ENCODE peak calls at places on chromosomes 13 and 19, in seven cellular contexts. Z is putamen, R is HTR-8/SVneo, M is MV-4-11, O is GM12891, Q is NCI-H1930, I is cardiac septum. T is an unnamed sample.
A peak's percentile ranks its signal among the peaks of the same experiment; 100 is the strongest.

GRCh38 chr19:6828698-6829633 is 56.5 kb downstream of the VAV1 start:
- DNase-seq in I (no peak), Z (no peak), O (peak; percentile 64), Q (peak; percentile 15), M (peak; percentile 70), R (no peak), T (no peak)

GRCh38 chr13:99929866-99930265 is 41.7 kb downstream of the ZIC5 start:
- DNase-seq in M (no peak), Q (no peak), Z (no peak), R (no peak), O (no peak), I (no peak), T (no peak)

GRCh38 chr19:30228113-30228725 is 144.0 kb upstream of the ZNF536 start:
- DNase-seq in R (no peak), M (no peak), O (no peak), I (no peak), Z (peak; percentile 58), Q (no peak), T (peak; percentile 12)

GRCh38 chr19:13937479-13938360 is 497 bp downstream of the PODNL1 start:
- DNase-seq in O (no peak), R (no peak), M (no peak), Z (no peak), I (no peak), Q (no peak), T (no peak)

GRCh38 chr13:92488249-92488845 is 738.3 kb upstream of the GPC6 start:
- DNase-seq in O (no peak), Q (no peak), R (no peak), I (no peak), Z (no peak), M (no peak), T (peak; percentile 4)

GRCh38 chr13:29438772-29439171 is 156.7 kb downstream of the SLC7A1 start:
- DNase-seq in Z (no peak), I (no peak), O (no peak), Q (no peak), R (no peak), M (peak; percentile 32), T (no peak)

GRCh38 chr13:106858910-106859309 is 291.0 kb upstream of the ARGLU1 start:
- DNase-seq in O (no peak), Q (no peak), I (no peak), M (no peak), Z (no peak), R (no peak), T (no peak)

GRCh38 chr13:48216204-48216711 is 16.7 kb upstream of the ITM2B start:
- DNase-seq in R (no peak), Q (no peak), Z (no peak), I (no peak), M (no peak), O (no peak), T (no peak)

GRCh38 chr13:20209937-20210336 is 17.2 kb upstream of the GJB2 start:
- DNase-seq in Q (no peak), O (no peak), R (no peak), I (no peak), M (no peak), Z (peak; percentile 64), T (peak; percentile 81)

GRCh38 chr13:41311607-41312500 is 787 bp downstream of the NAA16 start:
- DNase-seq in Z (peak; percentile 33), O (peak; percentile 25), R (peak; percentile 25), Q (no peak), I (peak; percentile 82), M (no peak), T (peak; percentile 38)

GRCh38 chr13:60562081-60562764 is 165.2 kb downstream of the TDRD3 start:
- DNase-seq in M (no peak), Q (no peak), R (no peak), Z (no peak), O (no peak), I (no peak), T (no peak)

GRCh38 chr19:41705393-41706174 is 2.8 kb upstream of the CEACAM5 start:
- DNase-seq in Z (no peak), M (peak; percentile 21), Q (no peak), I (no peak), R (peak; percentile 45), O (no peak), T (no peak)

GRCh38 chr13:25473864-25474263 is 102.1 kb downstream of the ATP8A2 start:
- DNase-seq in O (no peak), M (no peak), I (no peak), R (no peak), Z (no peak), Q (no peak), T (no peak)

GRCh38 chr13:44188257-44188656 is 185.4 kb upstream of the SERP2 start:
- DNase-seq in Z (no peak), Q (no peak), M (no peak), I (no peak), O (no peak), R (peak; percentile 26), T (no peak)

GRCh38 chr13:32585625-32586021 is 629 bp upstream of the PDS5B start:
- DNase-seq in Z (no peak), M (no peak), O (no peak), I (peak; percentile 77), Q (no peak), R (no peak), T (peak; percentile 9)

GRCh38 chr19:1953037-1953436 is 12.1 kb downstream of the CSNK1G2 start:
- DNase-seq in Q (no peak), R (no peak), M (no peak), Z (no peak), O (no peak), I (no peak), T (no peak)

GRCh38 chr19:54029930-54030490 is 33.7 kb downstream of the VSTM1 start:
- DNase-seq in Q (peak; percentile 74), M (peak; percentile 49), R (peak; percentile 60), Z (peak; percentile 53), I (no peak), O (no peak), T (peak; percentile 73)

GRCh38 chr13:73262862-73263627 is 204.2 kb downstream of the KLF5 start:
- DNase-seq in I (no peak), R (no peak), M (no peak), O (no peak), Z (no peak), Q (no peak), T (no peak)

GRCh38 chr19:1101337-1101698 is 2.5 kb upstream of the GPX4 start:
- DNase-seq in I (no peak), R (no peak), Z (peak; percentile 26), M (peak; percentile 81), Q (no peak), O (no peak), T (no peak)

GRCh38 chr13:30125422-30126073 is 181.8 kb downstream of the KATNAL1 start:
- DNase-seq in O (no peak), M (no peak), Q (no peak), I (no peak), Z (no peak), R (no peak), T (no peak)

GRCh38 chr13:82747331-82747730 is 1134.9 kb downstream of the SLITRK1 start:
- DNase-seq in Z (no peak), Q (no peak), I (no peak), O (no peak), M (no peak), R (no peak), T (no peak)

GRCh38 chr19:6276447-6276846 is 3.3 kb downstream of the MLLT1 start:
- DNase-seq in M (no peak), O (no peak), R (no peak), I (no peak), Q (no peak), Z (no peak), T (no peak)

GRCh38 chr19:47512948-47513319 is 1.9 kb downstream of the NAPA start:
- DNase-seq in I (no peak), M (no peak), Q (no peak), Z (no peak), O (no peak), R (no peak), T (no peak)

GRCh38 chr19:16076958-16077611 is 790 bp downstream of the TPM4 start:
- DNase-seq in Z (no peak), R (no peak), O (no peak), M (no peak), I (peak; percentile 84), Q (no peak), T (peak; percentile 33)

GRCh38 chr19:18110833-18111232 is 13.3 kb downstream of the MAST3 start:
- DNase-seq in R (no peak), Q (no peak), Z (no peak), M (no peak), O (no peak), I (no peak), T (no peak)

GRCh38 chr13:112892759-112893569 is 76.0 kb upstream of the MCF2L start:
- DNase-seq in I (no peak), Q (no peak), R (no peak), M (peak; percentile 29), Z (no peak), O (no peak), T (no peak)

GRCh38 chr13:55497486-55497885 is 1643.2 kb upstream of the PRR20A start:
- DNase-seq in Z (no peak), Q (no peak), I (no peak), M (no peak), O (no peak), R (no peak), T (no peak)

GRCh38 chr19:53927745-53928144 is 18.7 kb downstream of the CACNG7 start:
- DNase-seq in R (peak; percentile 51), M (peak; percentile 56), O (no peak), I (no peak), Q (no peak), Z (no peak), T (no peak)

GRCh38 chr13:30818323-30818960 is 83.1 kb downstream of the ALOX5AP start:
- DNase-seq in Z (no peak), Q (no peak), R (no peak), I (no peak), M (no peak), O (no peak), T (no peak)

T was measured in Ammon's horn.